ENCODE peak calls at places on chromosomes 16 and 17, in four cellular contexts. One of them, this sample, is unnamed.

GRCh38 chr16:30621765-30622164 is 11.6 kb upstream of the ZNF689 start:
- DNase-seq in cardiac muscle cell: no peak
- DNase-seq in breast epithelium: no peak
- DNase-seq in activated naive CD8-positive, alpha-beta T cell treated with anti-CD3 and anti-CD28 coated beads, Interleukin-2, amount 50 U/mL, for 24 hours: no peak
- DNase-seq in this sample: no peak

GRCh38 chr17:57132663-57133062 is 47.6 kb downstream of the AKAP1 start:
- DNase-seq in breast epithelium: no peak
- DNase-seq in cardiac muscle cell: peak
- DNase-seq in activated naive CD8-positive, alpha-beta T cell treated with anti-CD3 and anti-CD28 coated beads, Interleukin-2, amount 50 U/mL, for 24 hours: no peak
- DNase-seq in this sample: no peak

GRCh38 chr16:73743665-73744496 is 552.7 kb upstream of the PSMD7 start:
- DNase-seq in cardiac muscle cell: no peak
- DNase-seq in breast epithelium: no peak
- DNase-seq in activated naive CD8-positive, alpha-beta T cell treated with anti-CD3 and anti-CD28 coated beads, Interleukin-2, amount 50 U/mL, for 24 hours: no peak
- DNase-seq in this sample: no peak

GRCh38 chr16:61834082-61834481 is 202.2 kb downstream of the CDH8 start:
- DNase-seq in cardiac muscle cell: no peak
- DNase-seq in breast epithelium: no peak
- DNase-seq in activated naive CD8-positive, alpha-beta T cell treated with anti-CD3 and anti-CD28 coated beads, Interleukin-2, amount 50 U/mL, for 24 hours: no peak
- DNase-seq in this sample: no peak

GRCh38 chr16:89540557-89540956 is 19.9 kb upstream of the RPL13 start:
- DNase-seq in activated naive CD8-positive, alpha-beta T cell treated with anti-CD3 and anti-CD28 coated beads, Interleukin-2, amount 50 U/mL, for 24 hours: no peak
- DNase-seq in cardiac muscle cell: no peak
- DNase-seq in breast epithelium: no peak
- DNase-seq in this sample: no peak

GRCh38 chr17:78710607-78711006 is 71.5 kb downstream of the CYTH1 start:
- DNase-seq in activated naive CD8-positive, alpha-beta T cell treated with anti-CD3 and anti-CD28 coated beads, Interleukin-2, amount 50 U/mL, for 24 hours: no peak
- DNase-seq in cardiac muscle cell: no peak
- DNase-seq in breast epithelium: no peak
- DNase-seq in this sample: no peak

GRCh38 chr16:67528222-67528869 is at the start of gene RIPOR1:
- DNase-seq in activated naive CD8-positive, alpha-beta T cell treated with anti-CD3 and anti-CD28 coated beads, Interleukin-2, amount 50 U/mL, for 24 hours: peak
- DNase-seq in breast epithelium: no peak
- DNase-seq in cardiac muscle cell: peak
- DNase-seq in this sample: no peak

GRCh38 chr16:85988723-85989313 is 89.9 kb downstream of the IRF8 start:
- DNase-seq in cardiac muscle cell: no peak
- DNase-seq in breast epithelium: no peak
- DNase-seq in activated naive CD8-positive, alpha-beta T cell treated with anti-CD3 and anti-CD28 coated beads, Interleukin-2, amount 50 U/mL, for 24 hours: peak
- DNase-seq in this sample: no peak

GRCh38 chr17:50056961-50057330 is 1.0 kb downstream of the ITGA3 start:
- DNase-seq in activated naive CD8-positive, alpha-beta T cell treated with anti-CD3 and anti-CD28 coated beads, Interleukin-2, amount 50 U/mL, for 24 hours: no peak
- DNase-seq in cardiac muscle cell: peak
- DNase-seq in breast epithelium: no peak
- DNase-seq in this sample: no peak

GRCh38 chr17:3723556-3724372 is at the start of gene HASPIN:
- DNase-seq in breast epithelium: peak
- DNase-seq in activated naive CD8-positive, alpha-beta T cell treated with anti-CD3 and anti-CD28 coated beads, Interleukin-2, amount 50 U/mL, for 24 hours: peak
- DNase-seq in cardiac muscle cell: peak
- DNase-seq in this sample: peak

GRCh38 chr17:49388290-49388640 is 26.2 kb upstream of the ZNF652 start:
- DNase-seq in activated naive CD8-positive, alpha-beta T cell treated with anti-CD3 and anti-CD28 coated beads, Interleukin-2, amount 50 U/mL, for 24 hours: peak
- DNase-seq in cardiac muscle cell: no peak
- DNase-seq in breast epithelium: no peak
- DNase-seq in this sample: no peak

GRCh38 chr17:18203308-18203707 is 19.7 kb downstream of the ALKBH5 start:
- DNase-seq in cardiac muscle cell: no peak
- DNase-seq in activated naive CD8-positive, alpha-beta T cell treated with anti-CD3 and anti-CD28 coated beads, Interleukin-2, amount 50 U/mL, for 24 hours: no peak
- DNase-seq in breast epithelium: no peak
- DNase-seq in this sample: no peak

GRCh38 chr17:42200702-42201101 is 6.4 kb upstream of the GHDC start:
- DNase-seq in cardiac muscle cell: no peak
- DNase-seq in breast epithelium: no peak
- DNase-seq in activated naive CD8-positive, alpha-beta T cell treated with anti-CD3 and anti-CD28 coated beads, Interleukin-2, amount 50 U/mL, for 24 hours: no peak
- DNase-seq in this sample: no peak

GRCh38 chr17:82553210-82553930 is 33.8 kb downstream of the FOXK2 start:
- DNase-seq in breast epithelium: no peak
- DNase-seq in cardiac muscle cell: no peak
- DNase-seq in activated naive CD8-positive, alpha-beta T cell treated with anti-CD3 and anti-CD28 coated beads, Interleukin-2, amount 50 U/mL, for 24 hours: no peak
- DNase-seq in this sample: no peak

GRCh38 chr17:7745748-7746470 is 28.4 kb downstream of the DNAH2 start:
- DNase-seq in activated naive CD8-positive, alpha-beta T cell treated with anti-CD3 and anti-CD28 coated beads, Interleukin-2, amount 50 U/mL, for 24 hours: no peak
- DNase-seq in breast epithelium: no peak
- DNase-seq in cardiac muscle cell: no peak
- DNase-seq in this sample: no peak

GRCh38 chr16:25693621-25694020 is 1.9 kb downstream of the HS3ST4 start:
- DNase-seq in breast epithelium: no peak
- DNase-seq in cardiac muscle cell: no peak
- DNase-seq in activated naive CD8-positive, alpha-beta T cell treated with anti-CD3 and anti-CD28 coated beads, Interleukin-2, amount 50 U/mL, for 24 hours: no peak
- DNase-seq in this sample: no peak

GRCh38 chr17:63975541-63976092 is 2.9 kb upstream of the SCN4A start:
- DNase-seq in activated naive CD8-positive, alpha-beta T cell treated with anti-CD3 and anti-CD28 coated beads, Interleukin-2, amount 50 U/mL, for 24 hours: no peak
- DNase-seq in breast epithelium: no peak
- DNase-seq in cardiac muscle cell: no peak
- DNase-seq in this sample: no peak

GRCh38 chr16:70696952-70697600 is 11.2 kb upstream of the MTSS2 start:
- DNase-seq in breast epithelium: peak
- DNase-seq in activated naive CD8-positive, alpha-beta T cell treated with anti-CD3 and anti-CD28 coated beads, Interleukin-2, amount 50 U/mL, for 24 hours: peak
- DNase-seq in cardiac muscle cell: no peak
- DNase-seq in this sample: no peak

GRCh38 chr16:73735018-73735417 is 561.6 kb upstream of the PSMD7 start:
- DNase-seq in cardiac muscle cell: no peak
- DNase-seq in breast epithelium: no peak
- DNase-seq in activated naive CD8-positive, alpha-beta T cell treated with anti-CD3 and anti-CD28 coated beads, Interleukin-2, amount 50 U/mL, for 24 hours: no peak
- DNase-seq in this sample: no peak

GRCh38 chr17:38925263-38925995 is at the start of gene LASP1NB:
- DNase-seq in breast epithelium: no peak
- DNase-seq in activated naive CD8-positive, alpha-beta T cell treated with anti-CD3 and anti-CD28 coated beads, Interleukin-2, amount 50 U/mL, for 24 hours: peak
- DNase-seq in cardiac muscle cell: peak
- DNase-seq in this sample: no peak

GRCh38 chr17:48478224-48479013 is 48.4 kb upstream of the SKAP1 start:
- DNase-seq in cardiac muscle cell: no peak
- DNase-seq in breast epithelium: no peak
- DNase-seq in activated naive CD8-positive, alpha-beta T cell treated with anti-CD3 and anti-CD28 coated beads, Interleukin-2, amount 50 U/mL, for 24 hours: peak
- DNase-seq in this sample: no peak

GRCh38 chr17:73427198-73427597 is 115.4 kb upstream of the CDC42EP4 start:
- DNase-seq in activated naive CD8-positive, alpha-beta T cell treated with anti-CD3 and anti-CD28 coated beads, Interleukin-2, amount 50 U/mL, for 24 hours: no peak
- DNase-seq in breast epithelium: no peak
- DNase-seq in cardiac muscle cell: no peak
- DNase-seq in this sample: no peak

GRCh38 chr16:4474192-4474961 is at the start of gene NMRAL1:
- DNase-seq in activated naive CD8-positive, alpha-beta T cell treated with anti-CD3 and anti-CD28 coated beads, Interleukin-2, amount 50 U/mL, for 24 hours: peak
- DNase-seq in cardiac muscle cell: peak
- DNase-seq in breast epithelium: peak
- DNase-seq in this sample: peak

GRCh38 chr16:8768701-8769100 is 28.7 kb downstream of the TMEM186 start:
- DNase-seq in breast epithelium: no peak
- DNase-seq in cardiac muscle cell: no peak
- DNase-seq in activated naive CD8-positive, alpha-beta T cell treated with anti-CD3 and anti-CD28 coated beads, Interleukin-2, amount 50 U/mL, for 24 hours: no peak
- DNase-seq in this sample: no peak

GRCh38 chr17:58997756-58998553 is 108.7 kb downstream of the TRIM37 start:
- DNase-seq in breast epithelium: no peak
- DNase-seq in cardiac muscle cell: no peak
- DNase-seq in activated naive CD8-positive, alpha-beta T cell treated with anti-CD3 and anti-CD28 coated beads, Interleukin-2, amount 50 U/mL, for 24 hours: no peak
- DNase-seq in this sample: no peak

GRCh38 chr16:56576585-56577299 is 11.9 kb downstream of the MT4 start:
- DNase-seq in breast epithelium: peak
- DNase-seq in cardiac muscle cell: peak
- DNase-seq in activated naive CD8-positive, alpha-beta T cell treated with anti-CD3 and anti-CD28 coated beads, Interleukin-2, amount 50 U/mL, for 24 hours: peak
- DNase-seq in this sample: peak

GRCh38 chr16:60640038-60640437 is 1396.2 kb downstream of the CDH8 start:
- DNase-seq in cardiac muscle cell: peak
- DNase-seq in activated naive CD8-positive, alpha-beta T cell treated with anti-CD3 and anti-CD28 coated beads, Interleukin-2, amount 50 U/mL, for 24 hours: no peak
- DNase-seq in breast epithelium: no peak
- DNase-seq in this sample: no peak

GRCh38 chr17:47184671-47185070 is 4.4 kb downstream of the CDC27 start:
- DNase-seq in activated naive CD8-positive, alpha-beta T cell treated with anti-CD3 and anti-CD28 coated beads, Interleukin-2, amount 50 U/mL, for 24 hours: no peak
- DNase-seq in cardiac muscle cell: peak
- DNase-seq in breast epithelium: no peak
- DNase-seq in this sample: no peak

GRCh38 chr17:82349287-82349701 is 9.8 kb upstream of the TEX19 start:
- DNase-seq in activated naive CD8-positive, alpha-beta T cell treated with anti-CD3 and anti-CD28 coated beads, Interleukin-2, amount 50 U/mL, for 24 hours: no peak
- DNase-seq in cardiac muscle cell: no peak
- DNase-seq in breast epithelium: no peak
- DNase-seq in this sample: no peak

GRCh38 chr17:81397314-81398169 is 2.3 kb downstream of the BAHCC1 start:
- DNase-seq in cardiac muscle cell: peak
- DNase-seq in breast epithelium: no peak
- DNase-seq in activated naive CD8-positive, alpha-beta T cell treated with anti-CD3 and anti-CD28 coated beads, Interleukin-2, amount 50 U/mL, for 24 hours: no peak
- DNase-seq in this sample: no peak

GRCh38 chr17:73346763-73347162 is 35.0 kb upstream of the CDC42EP4 start:
- DNase-seq in breast epithelium: no peak
- DNase-seq in cardiac muscle cell: no peak
- DNase-seq in activated naive CD8-positive, alpha-beta T cell treated with anti-CD3 and anti-CD28 coated beads, Interleukin-2, amount 50 U/mL, for 24 hours: no peak
- DNase-seq in this sample: no peak

GRCh38 chr17:18238299-18238698 is 12.9 kb downstream of the LLGL1 start:
- DNase-seq in breast epithelium: no peak
- DNase-seq in cardiac muscle cell: no peak
- DNase-seq in activated naive CD8-positive, alpha-beta T cell treated with anti-CD3 and anti-CD28 coated beads, Interleukin-2, amount 50 U/mL, for 24 hours: no peak
- DNase-seq in this sample: no peak

GRCh38 chr16:83338941-83339340 is 468.8 kb upstream of the HSBP1 start:
- DNase-seq in breast epithelium: no peak
- DNase-seq in cardiac muscle cell: no peak
- DNase-seq in activated naive CD8-positive, alpha-beta T cell treated with anti-CD3 and anti-CD28 coated beads, Interleukin-2, amount 50 U/mL, for 24 hours: no peak
- DNase-seq in this sample: no peak

GRCh38 chr17:1762906-1763829 is 1.3 kb downstream of the SERPINF1 start:
- DNase-seq in activated naive CD8-positive, alpha-beta T cell treated with anti-CD3 and anti-CD28 coated beads, Interleukin-2, amount 50 U/mL, for 24 hours: no peak
- DNase-seq in breast epithelium: no peak
- DNase-seq in cardiac muscle cell: no peak
- DNase-seq in this sample: no peak

GRCh38 chr17:76735006-76735405 is 2.1 kb downstream of the SRSF2 start:
- DNase-seq in activated naive CD8-positive, alpha-beta T cell treated with anti-CD3 and anti-CD28 coated beads, Interleukin-2, amount 50 U/mL, for 24 hours: no peak
- DNase-seq in breast epithelium: no peak
- DNase-seq in cardiac muscle cell: no peak
- DNase-seq in this sample: no peak

GRCh38 chr16:84288902-84289301 is 5.8 kb upstream of the WFDC1 start:
- DNase-seq in breast epithelium: no peak
- DNase-seq in cardiac muscle cell: no peak
- DNase-seq in activated naive CD8-positive, alpha-beta T cell treated with anti-CD3 and anti-CD28 coated beads, Interleukin-2, amount 50 U/mL, for 24 hours: no peak
- DNase-seq in this sample: no peak

GRCh38 chr17:58148609-58149008 is 425 bp downstream of the OR4D1 start:
- DNase-seq in breast epithelium: no peak
- DNase-seq in activated naive CD8-positive, alpha-beta T cell treated with anti-CD3 and anti-CD28 coated beads, Interleukin-2, amount 50 U/mL, for 24 hours: no peak
- DNase-seq in cardiac muscle cell: no peak
- DNase-seq in this sample: no peak

This sample was measured in thoracic aorta.